ENCODE peak calls at places on chromosomes 13 and 19, in eight cellular contexts. One of them, this sample, is unnamed.

GRCh38 chr19:33063356-33064116 is 1.2 kb downstream of the RHPN2 start:
- DNase-seq in stimulated activated CD8-positive, alpha-beta memory T cell treated with anti-CD3 and anti-CD28 coated beads, Interleukin-4, amount 100 ng/mL, for 24 hours: no peak
- DNase-seq in thoracic aorta: no peak
- DNase-seq in mucosa of gallbladder: peak; percentile 83
- DNase-seq in CD14-positive monocyte: no peak
- DNase-seq in activated CD4-positive, alpha-beta T cell treated with anti-CD3 and anti-CD28 coated beads for 48 hours: no peak
- DNase-seq in neuronal stem cell: peak; percentile 12
- DNase-seq in activated CD8-positive, alpha-beta T cell treated with anti-CD3 and anti-CD28 coated beads, Interleukin-2, amount 10 ng/mL, durations not matched to agents 7 days and 5 days: no peak
- DNase-seq in this sample: no peak

GRCh38 chr13:50685491-50685890 is 158.0 kb downstream of the DLEU7 start:
- DNase-seq in stimulated activated CD8-positive, alpha-beta memory T cell treated with anti-CD3 and anti-CD28 coated beads, Interleukin-4, amount 100 ng/mL, for 24 hours: no peak
- DNase-seq in thoracic aorta: no peak
- DNase-seq in mucosa of gallbladder: peak; percentile 56
- DNase-seq in CD14-positive monocyte: no peak
- DNase-seq in activated CD4-positive, alpha-beta T cell treated with anti-CD3 and anti-CD28 coated beads for 48 hours: no peak
- DNase-seq in neuronal stem cell: no peak
- DNase-seq in activated CD8-positive, alpha-beta T cell treated with anti-CD3 and anti-CD28 coated beads, Interleukin-2, amount 10 ng/mL, durations not matched to agents 7 days and 5 days: no peak
- DNase-seq in this sample: peak; percentile 80

GRCh38 chr13:65836066-65836465 is 1394.1 kb downstream of the PCDH9 start:
- DNase-seq in stimulated activated CD8-positive, alpha-beta memory T cell treated with anti-CD3 and anti-CD28 coated beads, Interleukin-4, amount 100 ng/mL, for 24 hours: no peak
- DNase-seq in thoracic aorta: no peak
- DNase-seq in mucosa of gallbladder: no peak
- DNase-seq in CD14-positive monocyte: no peak
- DNase-seq in activated CD4-positive, alpha-beta T cell treated with anti-CD3 and anti-CD28 coated beads for 48 hours: no peak
- DNase-seq in neuronal stem cell: no peak
- DNase-seq in activated CD8-positive, alpha-beta T cell treated with anti-CD3 and anti-CD28 coated beads, Interleukin-2, amount 10 ng/mL, durations not matched to agents 7 days and 5 days: no peak
- DNase-seq in this sample: no peak

GRCh38 chr13:50693755-50694154 is 149.7 kb downstream of the DLEU7 start:
- DNase-seq in stimulated activated CD8-positive, alpha-beta memory T cell treated with anti-CD3 and anti-CD28 coated beads, Interleukin-4, amount 100 ng/mL, for 24 hours: no peak
- DNase-seq in thoracic aorta: no peak
- DNase-seq in mucosa of gallbladder: no peak
- DNase-seq in CD14-positive monocyte: no peak
- DNase-seq in activated CD4-positive, alpha-beta T cell treated with anti-CD3 and anti-CD28 coated beads for 48 hours: no peak
- DNase-seq in neuronal stem cell: no peak
- DNase-seq in activated CD8-positive, alpha-beta T cell treated with anti-CD3 and anti-CD28 coated beads, Interleukin-2, amount 10 ng/mL, durations not matched to agents 7 days and 5 days: no peak
- DNase-seq in this sample: no peak

GRCh38 chr19:43372462-43372861 is 19.0 kb downstream of the CD177 start:
- DNase-seq in stimulated activated CD8-positive, alpha-beta memory T cell treated with anti-CD3 and anti-CD28 coated beads, Interleukin-4, amount 100 ng/mL, for 24 hours: no peak
- DNase-seq in thoracic aorta: no peak
- DNase-seq in mucosa of gallbladder: no peak
- DNase-seq in CD14-positive monocyte: no peak
- DNase-seq in activated CD4-positive, alpha-beta T cell treated with anti-CD3 and anti-CD28 coated beads for 48 hours: no peak
- DNase-seq in neuronal stem cell: no peak
- DNase-seq in activated CD8-positive, alpha-beta T cell treated with anti-CD3 and anti-CD28 coated beads, Interleukin-2, amount 10 ng/mL, durations not matched to agents 7 days and 5 days: no peak
- DNase-seq in this sample: no peak

GRCh38 chr13:64158910-64159309 is 2743.3 kb upstream of the PCDH20 start:
- DNase-seq in stimulated activated CD8-positive, alpha-beta memory T cell treated with anti-CD3 and anti-CD28 coated beads, Interleukin-4, amount 100 ng/mL, for 24 hours: no peak
- DNase-seq in thoracic aorta: no peak
- DNase-seq in mucosa of gallbladder: no peak
- DNase-seq in CD14-positive monocyte: no peak
- DNase-seq in activated CD4-positive, alpha-beta T cell treated with anti-CD3 and anti-CD28 coated beads for 48 hours: no peak
- DNase-seq in neuronal stem cell: no peak
- DNase-seq in activated CD8-positive, alpha-beta T cell treated with anti-CD3 and anti-CD28 coated beads, Interleukin-2, amount 10 ng/mL, durations not matched to agents 7 days and 5 days: no peak
- DNase-seq in this sample: no peak

GRCh38 chr13:42968906-42969305 is 23.1 kb downstream of the EPSTI1 start:
- DNase-seq in stimulated activated CD8-positive, alpha-beta memory T cell treated with anti-CD3 and anti-CD28 coated beads, Interleukin-4, amount 100 ng/mL, for 24 hours: no peak
- DNase-seq in thoracic aorta: no peak
- DNase-seq in mucosa of gallbladder: peak; percentile 70
- DNase-seq in CD14-positive monocyte: no peak
- DNase-seq in activated CD4-positive, alpha-beta T cell treated with anti-CD3 and anti-CD28 coated beads for 48 hours: no peak
- DNase-seq in neuronal stem cell: no peak
- DNase-seq in activated CD8-positive, alpha-beta T cell treated with anti-CD3 and anti-CD28 coated beads, Interleukin-2, amount 10 ng/mL, durations not matched to agents 7 days and 5 days: no peak
- DNase-seq in this sample: peak; percentile 25

GRCh38 chr19:46631481-46631880 is 4.5 kb downstream of the GNG8 start:
- DNase-seq in stimulated activated CD8-positive, alpha-beta memory T cell treated with anti-CD3 and anti-CD28 coated beads, Interleukin-4, amount 100 ng/mL, for 24 hours: no peak
- DNase-seq in thoracic aorta: no peak
- DNase-seq in mucosa of gallbladder: no peak
- DNase-seq in CD14-positive monocyte: no peak
- DNase-seq in activated CD4-positive, alpha-beta T cell treated with anti-CD3 and anti-CD28 coated beads for 48 hours: no peak
- DNase-seq in neuronal stem cell: no peak
- DNase-seq in activated CD8-positive, alpha-beta T cell treated with anti-CD3 and anti-CD28 coated beads, Interleukin-2, amount 10 ng/mL, durations not matched to agents 7 days and 5 days: no peak
- DNase-seq in this sample: no peak

GRCh38 chr13:46184277-46184699 is 2.3 kb upstream of the LCP1 start:
- DNase-seq in stimulated activated CD8-positive, alpha-beta memory T cell treated with anti-CD3 and anti-CD28 coated beads, Interleukin-4, amount 100 ng/mL, for 24 hours: peak; percentile 63
- DNase-seq in thoracic aorta: no peak
- DNase-seq in mucosa of gallbladder: peak; percentile 26
- DNase-seq in CD14-positive monocyte: peak; percentile 59
- DNase-seq in activated CD4-positive, alpha-beta T cell treated with anti-CD3 and anti-CD28 coated beads for 48 hours: peak; percentile 86
- DNase-seq in neuronal stem cell: no peak
- DNase-seq in activated CD8-positive, alpha-beta T cell treated with anti-CD3 and anti-CD28 coated beads, Interleukin-2, amount 10 ng/mL, durations not matched to agents 7 days and 5 days: peak; percentile 89
- DNase-seq in this sample: peak; percentile 76

This sample was measured in HAP-1.